ENCODE peak calls at places on chromosomes 12 and 14, in ten cellular contexts. One of them, this sample, is unnamed.

GRCh38 chr12:104496336-104496735 is 39.6 kb downstream of the CHST11 start:
- DNase-seq in heart right ventricle: no peak
- DNase-seq in left ventricle myocardium inferior: no peak
- DNase-seq in NCI-H2081: no peak
- DNase-seq in neuronal stem cell: no peak
- DNase-seq in activated effector memory CD4-positive, alpha-beta T cell treated with anti-CD3 and anti-CD28 coated beads, Interleukin-2, amount 50 U/mL, for 16 hours: no peak
- DNase-seq in GM12865: no peak
- DNase-seq in AG04450: no peak
- DNase-seq in H4: no peak
- DNase-seq in tibial nerve: no peak
- DNase-seq in this sample: no peak

GRCh38 chr12:9365296-9365695 is 157.1 kb upstream of the PZP start:
- DNase-seq in H4: no peak
- DNase-seq in heart right ventricle: no peak
- DNase-seq in AG04450: no peak
- DNase-seq in neuronal stem cell: no peak
- DNase-seq in left ventricle myocardium inferior: no peak
- DNase-seq in tibial nerve: no peak
- DNase-seq in activated effector memory CD4-positive, alpha-beta T cell treated with anti-CD3 and anti-CD28 coated beads, Interleukin-2, amount 50 U/mL, for 16 hours: no peak
- DNase-seq in GM12865: no peak
- DNase-seq in NCI-H2081: no peak
- DNase-seq in this sample: no peak

GRCh38 chr12:102567031-102567985 is 86.9 kb upstream of the IGF1 start:
- DNase-seq in neuronal stem cell: no peak
- DNase-seq in left ventricle myocardium inferior: no peak
- DNase-seq in heart right ventricle: no peak
- DNase-seq in GM12865: no peak
- DNase-seq in tibial nerve: no peak
- DNase-seq in activated effector memory CD4-positive, alpha-beta T cell treated with anti-CD3 and anti-CD28 coated beads, Interleukin-2, amount 50 U/mL, for 16 hours: no peak
- DNase-seq in AG04450: peak
- DNase-seq in H4: no peak
- DNase-seq in NCI-H2081: no peak
- DNase-seq in this sample: no peak

GRCh38 chr12:57309420-57309819 is 58.4 kb upstream of the STAC3 start:
- DNase-seq in NCI-H2081: no peak
- DNase-seq in AG04450: no peak
- DNase-seq in H4: no peak
- DNase-seq in heart right ventricle: no peak
- DNase-seq in tibial nerve: no peak
- DNase-seq in activated effector memory CD4-positive, alpha-beta T cell treated with anti-CD3 and anti-CD28 coated beads, Interleukin-2, amount 50 U/mL, for 16 hours: no peak
- DNase-seq in neuronal stem cell: no peak
- DNase-seq in left ventricle myocardium inferior: no peak
- DNase-seq in GM12865: no peak
- DNase-seq in this sample: no peak

GRCh38 chr12:27220057-27220987 is 23.8 kb upstream of the STK38L start:
- DNase-seq in left ventricle myocardium inferior: no peak
- DNase-seq in GM12865: peak
- DNase-seq in AG04450: no peak
- DNase-seq in NCI-H2081: no peak
- DNase-seq in tibial nerve: no peak
- DNase-seq in activated effector memory CD4-positive, alpha-beta T cell treated with anti-CD3 and anti-CD28 coated beads, Interleukin-2, amount 50 U/mL, for 16 hours: no peak
- DNase-seq in heart right ventricle: no peak
- DNase-seq in neuronal stem cell: no peak
- DNase-seq in H4: no peak
- DNase-seq in this sample: peak

GRCh38 chr12:27984275-27984674 is 11.7 kb upstream of the PTHLH start:
- DNase-seq in GM12865: no peak
- DNase-seq in neuronal stem cell: no peak
- DNase-seq in AG04450: no peak
- DNase-seq in left ventricle myocardium inferior: no peak
- DNase-seq in activated effector memory CD4-positive, alpha-beta T cell treated with anti-CD3 and anti-CD28 coated beads, Interleukin-2, amount 50 U/mL, for 16 hours: no peak
- DNase-seq in tibial nerve: no peak
- DNase-seq in H4: no peak
- DNase-seq in heart right ventricle: no peak
- DNase-seq in NCI-H2081: no peak
- DNase-seq in this sample: no peak

GRCh38 chr14:94685166-94685581 is 73.0 kb downstream of the SERPINA3 start:
- DNase-seq in AG04450: no peak
- DNase-seq in GM12865: peak
- DNase-seq in NCI-H2081: no peak
- DNase-seq in left ventricle myocardium inferior: no peak
- DNase-seq in neuronal stem cell: no peak
- DNase-seq in H4: no peak
- DNase-seq in activated effector memory CD4-positive, alpha-beta T cell treated with anti-CD3 and anti-CD28 coated beads, Interleukin-2, amount 50 U/mL, for 16 hours: peak
- DNase-seq in heart right ventricle: no peak
- DNase-seq in tibial nerve: no peak
- DNase-seq in this sample: no peak

GRCh38 chr12:110436231-110436630 is 13.9 kb downstream of the ARPC3 start:
- DNase-seq in left ventricle myocardium inferior: no peak
- DNase-seq in neuronal stem cell: no peak
- DNase-seq in GM12865: no peak
- DNase-seq in H4: no peak
- DNase-seq in activated effector memory CD4-positive, alpha-beta T cell treated with anti-CD3 and anti-CD28 coated beads, Interleukin-2, amount 50 U/mL, for 16 hours: no peak
- DNase-seq in heart right ventricle: no peak
- DNase-seq in tibial nerve: no peak
- DNase-seq in AG04450: no peak
- DNase-seq in NCI-H2081: no peak
- DNase-seq in this sample: no peak

GRCh38 chr12:88810806-88811205 is 230.5 kb upstream of the KITLG start:
- DNase-seq in NCI-H2081: no peak
- DNase-seq in heart right ventricle: no peak
- DNase-seq in left ventricle myocardium inferior: no peak
- DNase-seq in neuronal stem cell: no peak
- DNase-seq in AG04450: no peak
- DNase-seq in GM12865: no peak
- DNase-seq in H4: no peak
- DNase-seq in activated effector memory CD4-positive, alpha-beta T cell treated with anti-CD3 and anti-CD28 coated beads, Interleukin-2, amount 50 U/mL, for 16 hours: no peak
- DNase-seq in tibial nerve: no peak
- DNase-seq in this sample: no peak

GRCh38 chr12:65640489-65640901 is 183.8 kb upstream of the HMGA2 start:
- DNase-seq in tibial nerve: peak
- DNase-seq in AG04450: no peak
- DNase-seq in NCI-H2081: no peak
- DNase-seq in heart right ventricle: no peak
- DNase-seq in H4: no peak
- DNase-seq in GM12865: no peak
- DNase-seq in activated effector memory CD4-positive, alpha-beta T cell treated with anti-CD3 and anti-CD28 coated beads, Interleukin-2, amount 50 U/mL, for 16 hours: no peak
- DNase-seq in neuronal stem cell: no peak
- DNase-seq in left ventricle myocardium inferior: no peak
- DNase-seq in this sample: no peak

GRCh38 chr12:123071401-123072304 is 79.2 kb downstream of the PITPNM2 start:
- DNase-seq in neuronal stem cell: peak
- DNase-seq in NCI-H2081: no peak
- DNase-seq in tibial nerve: peak
- DNase-seq in activated effector memory CD4-positive, alpha-beta T cell treated with anti-CD3 and anti-CD28 coated beads, Interleukin-2, amount 50 U/mL, for 16 hours: no peak
- DNase-seq in heart right ventricle: peak
- DNase-seq in AG04450: no peak
- DNase-seq in H4: no peak
- DNase-seq in left ventricle myocardium inferior: peak
- DNase-seq in GM12865: no peak
- DNase-seq in this sample: no peak

GRCh38 chr12:47085815-47086252 is 6.1 kb upstream of the AMIGO2 start:
- DNase-seq in NCI-H2081: peak
- DNase-seq in GM12865: no peak
- DNase-seq in left ventricle myocardium inferior: no peak
- DNase-seq in AG04450: no peak
- DNase-seq in activated effector memory CD4-positive, alpha-beta T cell treated with anti-CD3 and anti-CD28 coated beads, Interleukin-2, amount 50 U/mL, for 16 hours: peak
- DNase-seq in neuronal stem cell: no peak
- DNase-seq in H4: peak
- DNase-seq in tibial nerve: no peak
- DNase-seq in heart right ventricle: peak
- DNase-seq in this sample: no peak

This sample was measured in GM13976.